ENCODE peak calls at places on chromosome 20, in seven cellular contexts. One of them, this sample, is unnamed.

GRCh38 chr20:38859070-38859690 is 53.7 kb downstream of the PPP1R16B start:
- DNase-seq in cardiac fibroblast: no peak
- DNase-seq in fibroblast of mammary gland: no peak
- DNase-seq in IMR-90: no peak
- DNase-seq in ovary: no peak
- DNase-seq in A549: no peak
- DNase-seq in adrenal gland: no peak
- DNase-seq in this sample: no peak

GRCh38 chr20:50434653-50435396 is 75.4 kb upstream of the PTPN1 start:
- DNase-seq in ovary: no peak
- DNase-seq in fibroblast of mammary gland: peak
- DNase-seq in cardiac fibroblast: peak
- DNase-seq in A549: peak
- DNase-seq in adrenal gland: no peak
- DNase-seq in IMR-90: peak
- DNase-seq in this sample: peak

GRCh38 chr20:46994341-46994740 is 99.7 kb downstream of the EYA2 start:
- DNase-seq in IMR-90: no peak
- DNase-seq in ovary: no peak
- DNase-seq in A549: no peak
- DNase-seq in adrenal gland: no peak
- DNase-seq in fibroblast of mammary gland: no peak
- DNase-seq in cardiac fibroblast: no peak
- DNase-seq in this sample: no peak

GRCh38 chr20:36167826-36168634 is 13.5 kb downstream of the EPB41L1 start:
- DNase-seq in ovary: no peak
- DNase-seq in IMR-90: peak
- DNase-seq in cardiac fibroblast: peak
- DNase-seq in fibroblast of mammary gland: peak
- DNase-seq in A549: peak
- DNase-seq in adrenal gland: no peak
- DNase-seq in this sample: peak

GRCh38 chr20:62358171-62358719 is 8.9 kb downstream of the LAMA5 start:
- DNase-seq in ovary: no peak
- DNase-seq in A549: peak
- DNase-seq in fibroblast of mammary gland: no peak
- DNase-seq in IMR-90: no peak
- DNase-seq in cardiac fibroblast: peak
- DNase-seq in adrenal gland: peak
- DNase-seq in this sample: no peak

GRCh38 chr20:5001174-5002076 is at the start of gene SLC23A2:
- DNase-seq in adrenal gland: peak
- DNase-seq in fibroblast of mammary gland: no peak
- DNase-seq in cardiac fibroblast: no peak
- DNase-seq in A549: peak
- DNase-seq in IMR-90: no peak
- DNase-seq in ovary: peak
- DNase-seq in this sample: no peak

GRCh38 chr20:8421981-8422380 is 289.9 kb downstream of the PLCB1 start:
- DNase-seq in cardiac fibroblast: no peak
- DNase-seq in fibroblast of mammary gland: no peak
- DNase-seq in adrenal gland: no peak
- DNase-seq in ovary: no peak
- DNase-seq in IMR-90: peak
- DNase-seq in A549: no peak
- DNase-seq in this sample: peak

GRCh38 chr20:63006611-63007471 is at the start of gene BHLHE23:
- DNase-seq in adrenal gland: no peak
- DNase-seq in IMR-90: no peak
- DNase-seq in fibroblast of mammary gland: no peak
- DNase-seq in ovary: no peak
- DNase-seq in A549: no peak
- DNase-seq in cardiac fibroblast: no peak
- DNase-seq in this sample: no peak

GRCh38 chr20:1712634-1713625 is 55.4 kb upstream of the SIRPG start:
- DNase-seq in ovary: no peak
- DNase-seq in adrenal gland: no peak
- DNase-seq in fibroblast of mammary gland: no peak
- DNase-seq in A549: no peak
- DNase-seq in IMR-90: no peak
- DNase-seq in cardiac fibroblast: no peak
- DNase-seq in this sample: no peak

GRCh38 chr20:59578602-59579403 is 25.5 kb upstream of the PHACTR3 start:
- DNase-seq in adrenal gland: no peak
- DNase-seq in fibroblast of mammary gland: no peak
- DNase-seq in cardiac fibroblast: no peak
- DNase-seq in ovary: no peak
- DNase-seq in A549: no peak
- DNase-seq in IMR-90: no peak
- DNase-seq in this sample: no peak

GRCh38 chr20:46638367-46639274 is 12.6 kb downstream of the SLC13A3 start:
- DNase-seq in ovary: no peak
- DNase-seq in fibroblast of mammary gland: no peak
- DNase-seq in IMR-90: no peak
- DNase-seq in cardiac fibroblast: no peak
- DNase-seq in A549: no peak
- DNase-seq in adrenal gland: no peak
- DNase-seq in this sample: no peak

GRCh38 chr20:8782804-8783203 is 286.1 kb upstream of the PLCB4 start:
- DNase-seq in cardiac fibroblast: peak
- DNase-seq in adrenal gland: no peak
- DNase-seq in fibroblast of mammary gland: peak
- DNase-seq in ovary: no peak
- DNase-seq in A549: no peak
- DNase-seq in IMR-90: peak
- DNase-seq in this sample: peak

GRCh38 chr20:59055302-59055701 is 12.7 kb upstream of the PRELID3B start:
- DNase-seq in adrenal gland: no peak
- DNase-seq in A549: peak
- DNase-seq in cardiac fibroblast: peak
- DNase-seq in ovary: no peak
- DNase-seq in IMR-90: peak
- DNase-seq in fibroblast of mammary gland: peak
- DNase-seq in this sample: no peak

GRCh38 chr20:46343358-46344357 is 35.4 kb upstream of the CDH22 start:
- DNase-seq in cardiac fibroblast: no peak
- DNase-seq in IMR-90: no peak
- DNase-seq in adrenal gland: no peak
- DNase-seq in A549: no peak
- DNase-seq in fibroblast of mammary gland: no peak
- DNase-seq in ovary: no peak
- DNase-seq in this sample: no peak

GRCh38 chr20:61222699-61223098 is 29.4 kb upstream of the CDH4 start:
- DNase-seq in ovary: no peak
- DNase-seq in cardiac fibroblast: no peak
- DNase-seq in IMR-90: no peak
- DNase-seq in adrenal gland: no peak
- DNase-seq in A549: no peak
- DNase-seq in fibroblast of mammary gland: no peak
- DNase-seq in this sample: no peak

GRCh38 chr20:51731771-51732453 is 36.3 kb downstream of the ATP9A start:
- DNase-seq in adrenal gland: no peak
- DNase-seq in ovary: peak
- DNase-seq in IMR-90: peak
- DNase-seq in A549: no peak
- DNase-seq in fibroblast of mammary gland: no peak
- DNase-seq in cardiac fibroblast: no peak
- DNase-seq in this sample: no peak
- H3K4me3 ChIP-seq in adrenal gland: no peak
- H3K4me3 ChIP-seq in ovary: peak
- H3K4me3 ChIP-seq in IMR-90: no peak
- H3K4me3 ChIP-seq in A549: no peak
- H3K4me3 ChIP-seq in fibroblast of mammary gland: no peak
- H3K4me3 ChIP-seq in cardiac fibroblast: no peak
- H3K4me3 ChIP-seq in this sample: no peak

GRCh38 chr20:48421547-48421946 is 406.3 kb downstream of the PREX1 start:
- DNase-seq in A549: no peak
- DNase-seq in cardiac fibroblast: no peak
- DNase-seq in adrenal gland: no peak
- DNase-seq in ovary: no peak
- DNase-seq in fibroblast of mammary gland: no peak
- DNase-seq in IMR-90: no peak
- DNase-seq in this sample: no peak
- TF ChIP-seq CTCF in A549: peak
- TF ChIP-seq CTCF in cardiac fibroblast: no peak
- TF ChIP-seq CTCF in adrenal gland: no peak
- TF ChIP-seq CTCF in ovary: no peak
- TF ChIP-seq CTCF in fibroblast of mammary gland: no peak
- TF ChIP-seq CTCF in IMR-90: no peak
- TF ChIP-seq CTCF in this sample: no peak

GRCh38 chr20:40781340-40781916 is 92.4 kb upstream of the MAFB start:
- DNase-seq in cardiac fibroblast: no peak
- DNase-seq in IMR-90: no peak
- DNase-seq in fibroblast of mammary gland: no peak
- DNase-seq in ovary: no peak
- DNase-seq in A549: no peak
- DNase-seq in adrenal gland: no peak
- DNase-seq in this sample: no peak

GRCh38 chr20:40777653-40778052 is 88.6 kb upstream of the MAFB start:
- DNase-seq in A549: no peak
- DNase-seq in IMR-90: no peak
- DNase-seq in fibroblast of mammary gland: no peak
- DNase-seq in adrenal gland: no peak
- DNase-seq in ovary: no peak
- DNase-seq in cardiac fibroblast: no peak
- DNase-seq in this sample: no peak

GRCh38 chr20:40776702-40777457 is 87.8 kb upstream of the MAFB start:
- DNase-seq in cardiac fibroblast: no peak
- DNase-seq in IMR-90: no peak
- DNase-seq in ovary: no peak
- DNase-seq in fibroblast of mammary gland: no peak
- DNase-seq in A549: no peak
- DNase-seq in adrenal gland: no peak
- DNase-seq in this sample: no peak

GRCh38 chr20:40781979-40782378 is 92.9 kb upstream of the MAFB start:
- DNase-seq in cardiac fibroblast: no peak
- DNase-seq in IMR-90: no peak
- DNase-seq in fibroblast of mammary gland: no peak
- DNase-seq in A549: no peak
- DNase-seq in adrenal gland: no peak
- DNase-seq in ovary: no peak
- DNase-seq in this sample: no peak

GRCh38 chr20:40778894-40779496 is 90.0 kb upstream of the MAFB start:
- DNase-seq in fibroblast of mammary gland: no peak
- DNase-seq in A549: no peak
- DNase-seq in adrenal gland: no peak
- DNase-seq in cardiac fibroblast: no peak
- DNase-seq in IMR-90: no peak
- DNase-seq in ovary: no peak
- DNase-seq in this sample: no peak
- H3K4me3 ChIP-seq in fibroblast of mammary gland: no peak
- H3K4me3 ChIP-seq in A549: no peak
- H3K4me3 ChIP-seq in adrenal gland: no peak
- H3K4me3 ChIP-seq in cardiac fibroblast: no peak
- H3K4me3 ChIP-seq in IMR-90: no peak
- H3K4me3 ChIP-seq in ovary: no peak
- H3K4me3 ChIP-seq in this sample: no peak

GRCh38 chr20:16520154-16520553 is 53.1 kb downstream of the KIF16B start:
- DNase-seq in ovary: no peak
- DNase-seq in adrenal gland: no peak
- DNase-seq in A549: no peak
- DNase-seq in cardiac fibroblast: no peak
- DNase-seq in fibroblast of mammary gland: no peak
- DNase-seq in IMR-90: no peak
- DNase-seq in this sample: no peak

GRCh38 chr20:16514145-16514544 is 59.1 kb downstream of the KIF16B start:
- DNase-seq in adrenal gland: no peak
- DNase-seq in fibroblast of mammary gland: no peak
- DNase-seq in IMR-90: no peak
- DNase-seq in ovary: no peak
- DNase-seq in cardiac fibroblast: no peak
- DNase-seq in A549: no peak
- DNase-seq in this sample: no peak

GRCh38 chr20:16518784-16519084 is 54.5 kb downstream of the KIF16B start:
- DNase-seq in fibroblast of mammary gland: no peak
- DNase-seq in ovary: no peak
- DNase-seq in cardiac fibroblast: no peak
- DNase-seq in adrenal gland: no peak
- DNase-seq in IMR-90: no peak
- DNase-seq in A549: no peak
- DNase-seq in this sample: no peak

DNA sequence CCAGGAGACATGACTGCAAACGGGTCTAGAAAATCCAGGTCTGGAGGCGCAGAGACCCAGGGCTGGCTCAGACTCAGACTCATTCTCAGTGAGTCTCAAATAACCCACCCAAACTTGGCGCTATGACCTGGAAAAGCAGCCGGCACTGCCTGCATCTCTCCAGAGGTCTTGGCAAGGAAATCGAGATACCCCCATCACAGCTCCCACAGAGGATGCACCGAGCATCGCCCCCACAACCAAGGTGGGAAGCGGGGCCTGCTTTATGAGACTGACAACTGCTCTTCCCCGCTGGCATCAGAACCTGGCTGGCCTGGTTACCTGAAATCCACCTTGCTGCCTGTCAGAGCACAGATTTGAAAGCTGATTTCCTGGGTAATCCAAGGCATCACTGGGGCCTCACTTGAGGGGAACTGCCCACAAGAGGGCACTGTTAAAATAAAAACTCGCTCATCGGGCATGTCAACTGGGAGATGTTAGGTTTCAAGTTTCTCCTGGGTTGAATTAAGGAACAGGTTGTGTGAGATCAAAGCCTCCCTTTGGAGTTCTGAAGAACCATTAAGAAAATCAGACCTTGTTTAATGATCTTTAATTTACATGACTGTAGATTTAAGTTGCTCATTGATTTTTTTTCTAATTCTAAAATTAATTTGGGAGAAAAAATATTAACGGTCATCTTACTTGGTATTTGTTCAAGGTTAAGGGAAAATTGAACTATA is 55.0 kb downstream of the KIF16B start:
- DNase-seq in ovary: no peak
- DNase-seq in fibroblast of mammary gland: peak
- DNase-seq in adrenal gland: no peak
- DNase-seq in IMR-90: peak
- DNase-seq in A549: peak
- DNase-seq in cardiac fibroblast: peak
- DNase-seq in this sample: peak
- TF ChIP-seq CTCF in ovary: no peak
- TF ChIP-seq CTCF in fibroblast of mammary gland: peak
- TF ChIP-seq CTCF in adrenal gland: peak
- TF ChIP-seq CTCF in IMR-90: peak
- TF ChIP-seq CTCF in A549: peak
- TF ChIP-seq CTCF in cardiac fibroblast: peak
- TF ChIP-seq CTCF in this sample: peak

DNA sequence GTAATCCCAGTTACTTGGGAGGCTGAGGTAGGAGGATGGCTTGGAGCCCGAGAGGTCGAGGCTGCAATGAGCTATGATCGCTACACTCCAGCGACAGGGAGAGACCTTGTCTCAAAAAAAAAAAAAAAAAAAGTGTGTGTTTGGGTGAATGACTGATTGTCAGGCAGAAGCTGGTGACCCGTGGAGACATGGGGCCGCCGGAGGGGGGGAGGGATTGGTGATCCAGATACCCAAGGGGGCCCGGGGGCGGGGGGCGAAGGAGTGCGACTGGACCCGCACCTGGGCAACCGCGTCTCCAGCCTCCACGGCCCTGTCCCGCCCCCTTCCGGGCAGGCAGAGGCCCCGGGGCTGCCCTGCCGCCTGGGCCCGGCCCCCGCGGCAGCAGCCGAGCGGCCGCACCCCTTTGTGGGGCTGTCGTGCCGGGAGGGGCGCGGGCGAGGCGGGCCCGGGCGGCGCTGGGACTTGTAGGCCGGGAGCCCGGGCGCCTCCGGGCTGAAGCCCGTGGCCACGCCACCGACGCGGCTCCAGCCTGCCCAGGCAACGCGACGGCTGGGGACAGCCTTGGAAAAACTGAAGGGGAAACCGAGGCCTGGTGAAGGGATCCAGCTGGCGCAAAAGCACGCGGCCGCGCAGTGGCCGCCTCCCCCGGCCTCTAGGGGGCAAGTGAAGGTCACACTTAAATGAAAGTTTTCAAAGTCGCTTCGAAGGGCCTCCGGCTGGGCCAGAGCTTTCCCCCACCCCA is 2.1 kb upstream of the RBM38 start:
- DNase-seq in adrenal gland: peak
- DNase-seq in ovary: peak
- DNase-seq in fibroblast of mammary gland: peak
- DNase-seq in IMR-90: peak
- DNase-seq in cardiac fibroblast: peak
- DNase-seq in A549: no peak
- DNase-seq in this sample: peak
- H3K4me3 ChIP-seq in adrenal gland: no peak
- H3K4me3 ChIP-seq in ovary: peak
- H3K4me3 ChIP-seq in fibroblast of mammary gland: peak
- H3K4me3 ChIP-seq in IMR-90: peak
- H3K4me3 ChIP-seq in cardiac fibroblast: no peak
- H3K4me3 ChIP-seq in A549: no peak
- H3K4me3 ChIP-seq in this sample: peak

This sample was measured in AG10803.